ENCODE peak calls at places on chromosome 7, in four cellular contexts. F is ELR, W is T1000, X is posterior cingulate gyrus. E is an unnamed sample.

GRCh38 chr7:32088336-32088975 is 18.2 kb upstream of the PDE1C start:
- DNase-seq in F (no peak), W (no peak), X (no peak), E (no peak)

GRCh38 chr7:135335628-135336139 is 102.0 kb downstream of the STRA8 start:
- DNase-seq in F (peak), W (no peak), X (no peak), E (peak)

GRCh38 chr7:97601941-97602457 is 129.9 kb upstream of the TAC1 start:
- DNase-seq in F (no peak), W (no peak), X (no peak), E (no peak)

GRCh38 chr7:48096273-48096672 is 7.2 kb downstream of the UPP1 start:
- DNase-seq in F (peak), W (no peak), X (no peak), E (no peak)

GRCh38 chr7:157457355-157458253 is 120.8 kb downstream of the DNAJB6 start:
- DNase-seq in F (no peak), W (no peak), X (no peak), E (no peak)

GRCh38 chr7:150568714-150569113 is 1.5 kb downstream of the GIMAP4 start:
- DNase-seq in F (no peak), W (no peak), X (no peak), E (no peak)

GRCh38 chr7:127080576-127080975 is 172.2 kb downstream of the GRM8 start:
- DNase-seq in F (no peak), W (no peak), X (no peak), E (no peak)

GRCh38 chr7:127578036-127578684 is 7.2 kb downstream of the GCC1 start:
- DNase-seq in F (peak), W (no peak), X (no peak), E (no peak)

GRCh38 chr7:116500071-116500853 is 724 bp downstream of the CAV2 start:
- DNase-seq in F (peak), W (no peak), X (peak), E (peak)

GRCh38 chr7:7321681-7322080 is 139.3 kb downstream of the C1GALT1 start:
- DNase-seq in F (no peak), W (no peak), X (no peak), E (peak)

GRCh38 chr7:9026121-9026520 is 592.7 kb downstream of the NXPH1 start:
- DNase-seq in F (no peak), W (no peak), X (no peak), E (no peak)

GRCh38 chr7:64902806-64903721 is at the start of gene ZNF273:
- DNase-seq in F (peak), W (peak), X (peak), E (peak)

GRCh38 chr7:127066974-127067373 is 185.8 kb downstream of the GRM8 start:
- DNase-seq in F (no peak), W (no peak), X (no peak), E (peak)

GRCh38 chr7:123184271-123184670 is 15.5 kb downstream of the SLC13A1 start:
- DNase-seq in F (no peak), W (no peak), X (no peak), E (peak)

GRCh38 chr7:113267271-113267670 is 148.9 kb upstream of the SMIM30 start:
- DNase-seq in F (peak), W (peak), X (no peak), E (peak)

GRCh38 chr7:7159063-7159645 is 23.2 kb upstream of the C1GALT1 start:
- DNase-seq in F (no peak), W (no peak), X (no peak), E (no peak)

GRCh38 chr7:130213820-130214219 is 6.2 kb downstream of the SSMEM1 start:
- DNase-seq in F (no peak), W (no peak), X (no peak), E (no peak)

GRCh38 chr7:3408814-3409595 is 108.0 kb downstream of the SDK1 start:
- DNase-seq in F (no peak), W (no peak), X (no peak), E (no peak)

GRCh38 chr7:144027070-144027469 is 21.7 kb upstream of the OR2A5 start:
- DNase-seq in F (peak), W (no peak), X (no peak), E (peak)